ENCODE peak calls at places on chromosomes 4 and X, in six cellular contexts. C is K562, N is HCT116, Q is H1, S is HepG2, P is GM12878. F is an unnamed sample. For H3K9me3 and H3K4me1, the result is how much of the 10 kb centered on the place peaks cover.

GRCh38 chrX:12026481-12026880 is 111.8 kb upstream of the FRMPD4 start:
- DNase-seq in N (no peak), P (no peak), S (no peak), Q (no peak), C (no peak), F (no peak)

GRCh38 chr4:151031831-151032605 is 16.9 kb upstream of the LRBA start:
- DNase-seq in P (peak), C (peak), S (no peak), Q (no peak), N (no peak), F (no peak)

GRCh38 chr4:8351931-8352367 is 82.4 kb downstream of the HTRA3 start:
- DNase-seq in S (peak), C (no peak), Q (no peak), N (no peak), P (no peak), F (no peak)

GRCh38 chrX:9997524-9997923 is 30.4 kb downstream of the CLDN34 start:
- DNase-seq in P (peak), N (no peak), C (no peak), S (no peak), Q (no peak), F (no peak)

GRCh38 chrX:124338733-124339514 is 6.5 kb downstream of the TEX13D start:
- DNase-seq in Q (no peak), P (no peak), N (no peak), C (no peak), S (no peak), F (no peak)

GRCh38 chrX:31658360-31658759 is 586.5 kb upstream of the FTHL17 start:
- DNase-seq in N (no peak), Q (no peak), S (peak), P (no peak), C (peak), F (no peak)

GRCh38 chr4:111283066-111283677 is 660.3 kb upstream of the PITX2 start:
- DNase-seq in P (no peak), Q (peak), S (peak), C (peak), N (peak), F (peak)

GRCh38 chr4:73257995-73258667 is 467 bp downstream of the ANKRD17 start:
- DNase-seq in N (no peak), Q (no peak), S (peak), C (peak), P (no peak), F (no peak)

GRCh38 chrX:95666056-95666455 is 1018.6 kb upstream of the DIAPH2 start:
- DNase-seq in C (no peak), S (no peak), Q (no peak), N (no peak), P (no peak), F (no peak)

GRCh38 chr4:48831532-48832015 is 686 bp downstream of the OCIAD1 start:
- DNase-seq in Q (no peak), N (no peak), P (peak), C (no peak), S (no peak), F (no peak)

GRCh38 chrX:136310411-136310810 is 9.6 kb downstream of the ADGRG4 start:
- DNase-seq in N (no peak), S (no peak), P (no peak), Q (peak), C (peak), F (peak)

GRCh38 chrX:97842468-97843199 is 958.9 kb downstream of the RPA4 start:
- DNase-seq in C (no peak), P (no peak), Q (no peak), N (no peak), S (no peak), F (no peak)

GRCh38 chr4:161496-162284 is 37.4 kb downstream of the ZNF718 start:
- DNase-seq in C (no peak), S (no peak), P (no peak), N (no peak), Q (no peak), F (no peak)
- H3K9me3 ChIP-seq in C (under half), S (half or more), P (under half), N (under half), Q (half or more), F (half or more)

DNA sequence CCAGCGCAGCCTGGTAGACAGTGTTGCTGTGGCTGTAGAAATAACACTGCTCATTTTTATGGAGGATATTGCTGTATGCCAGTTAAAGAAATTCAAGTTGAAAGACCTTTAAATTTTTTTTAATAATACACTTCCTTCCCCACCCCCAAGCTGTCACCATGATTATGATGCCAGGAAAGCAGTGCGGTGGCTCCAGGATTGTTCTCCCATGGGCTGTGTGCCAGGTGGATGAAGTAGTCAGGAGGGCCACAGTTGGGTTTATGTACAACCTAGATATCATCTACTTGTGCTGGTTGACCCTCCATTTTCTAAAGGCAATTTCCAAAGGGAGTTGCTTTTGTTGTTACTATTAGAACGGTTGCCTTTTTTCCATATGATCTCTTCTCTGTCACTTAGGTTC is 136.6 kb downstream of the AFF1 start:
- DNase-seq in Q (no peak), S (no peak), P (no peak), N (no peak), C (no peak), F (no peak)
- H3K4me1 ChIP-seq in Q (under half), S (under half), P (under half), N (under half), C (under half), F (under half)

GRCh38 chrX:25028726-25029125 is 13.0 kb upstream of the ARX start:
- DNase-seq in P (no peak), Q (no peak), S (no peak), C (no peak), N (no peak), F (no peak)
- TF ChIP-seq ZNF274 in P (no peak), Q (no peak), S (no peak), C (no peak), N (no peak), F (no peak)

DNA sequence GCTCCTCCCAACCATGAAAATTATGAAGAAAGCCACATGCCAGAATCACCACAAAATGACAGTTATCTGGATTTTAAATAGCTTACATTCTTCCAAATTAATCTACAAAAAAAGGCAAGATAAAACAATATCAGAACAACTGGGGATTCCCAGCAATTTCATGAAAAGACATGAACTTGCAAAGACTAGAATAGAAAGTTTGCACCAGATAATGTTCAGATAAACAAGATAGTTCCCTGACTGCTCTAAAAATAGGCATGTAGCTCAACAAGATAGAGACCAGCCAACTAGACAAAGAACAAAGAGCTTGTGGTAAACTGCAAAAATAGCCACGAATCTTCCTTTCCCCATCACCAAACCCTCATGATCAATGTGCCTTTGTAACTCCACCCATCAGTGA is 30.3 kb upstream of the DDX53 start:
- DNase-seq in S (no peak), P (no peak), N (no peak), C (no peak), Q (no peak), F (no peak)
- H3K9me3 ChIP-seq in S (under half), P (under half), N (under half), C (under half), Q (under half), F (under half)

GRCh38 chr4:55887594-55887993 is 34.1 kb downstream of the EXOC1 start:
- DNase-seq in P (no peak), C (no peak), S (no peak), Q (no peak), N (no peak), F (no peak)
- H3K4me1 ChIP-seq in P (under half), C (under half), S (under half), Q (under half), N (under half), F (under half)

GRCh38 chr4:77072195-77072753 is 3.5 kb downstream of the CCNI start:
- DNase-seq in S (peak), Q (no peak), N (no peak), P (no peak), C (no peak), F (no peak)
- TF ChIP-seq ZNF274 in S (no peak), Q (no peak), N (no peak), P (no peak), C (no peak), F (no peak)

DNA sequence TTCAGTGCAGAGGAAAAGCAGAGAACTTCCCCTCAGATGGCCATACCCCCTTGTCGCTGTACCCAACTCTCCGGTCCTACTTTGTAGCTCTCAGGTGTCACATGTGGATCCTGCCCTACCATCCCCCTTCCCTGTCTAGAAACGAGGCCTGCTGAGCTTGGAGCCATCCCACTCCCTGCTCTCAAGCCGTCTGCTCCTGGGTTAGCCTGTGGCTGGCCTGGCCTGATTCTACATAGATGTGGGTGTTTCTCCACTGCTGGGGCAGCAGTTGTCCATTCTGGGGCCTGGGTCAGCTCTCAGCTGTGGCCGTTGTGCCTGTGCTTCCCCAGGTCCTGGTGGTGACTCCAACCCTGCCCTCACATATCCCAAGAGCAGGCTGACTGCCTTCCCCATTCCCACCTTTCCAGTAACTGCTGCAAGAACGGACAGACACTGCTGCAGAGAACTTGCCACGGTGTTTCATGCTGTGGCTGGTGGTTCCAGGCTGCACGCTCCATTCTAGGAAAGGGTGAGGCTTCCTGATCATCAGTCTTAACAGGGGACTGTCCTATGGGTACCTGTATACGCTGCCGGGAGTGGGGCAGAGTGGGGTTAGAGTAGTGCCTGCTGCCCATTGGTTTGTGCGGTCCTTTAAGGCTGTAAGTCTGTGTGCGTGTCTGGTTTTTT is 3.6 kb downstream of the IL9R start:
- DNase-seq in S (no peak), Q (no peak), P (no peak), C (peak), N (no peak), F (no peak)
- H3K9me3 ChIP-seq in S (under half), Q (half or more), P (under half), C (under half), N (under half), F (under half)

GRCh38 chrX:129772796-129773431 is 6.8 kb upstream of the SASH3 start:
- DNase-seq in S (no peak), C (no peak), N (no peak), P (peak), Q (no peak), F (no peak)
- H3K4me1 ChIP-seq in S (half or more), C (under half), N (under half), P (half or more), Q (under half), F (under half)

DNA sequence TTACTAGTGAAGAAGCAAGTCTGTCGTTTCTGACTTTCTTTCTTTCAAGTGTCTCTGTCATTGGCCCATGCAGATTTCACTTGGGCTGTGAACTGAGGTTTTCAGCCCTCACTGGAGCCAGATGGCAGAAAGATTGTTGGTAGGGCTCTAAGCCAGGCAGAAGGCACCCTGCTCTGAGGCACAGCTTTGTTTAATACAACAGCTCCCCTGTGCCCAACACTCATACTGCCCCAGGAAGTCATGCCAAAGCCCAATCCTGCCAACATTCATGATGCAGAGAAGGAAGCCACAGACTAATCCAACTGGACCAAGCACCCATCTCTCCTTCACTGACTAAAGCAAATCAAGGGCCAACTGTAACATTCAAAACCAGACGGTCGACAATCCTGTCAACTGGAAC is 117.1 kb upstream of the FRG1 start:
- DNase-seq in P (no peak), Q (no peak), S (no peak), C (no peak), N (no peak), F (no peak)
- TF ChIP-seq ZNF274 in P (no peak), Q (no peak), S (no peak), C (no peak), N (no peak), F (no peak)

GRCh38 chrX:19539665-19540064 is 24.4 kb upstream of the MAP3K15 start:
- DNase-seq in N (no peak), Q (no peak), S (no peak), P (no peak), C (no peak), F (no peak)

GRCh38 chrX:19541931-19542330 is 26.6 kb upstream of the MAP3K15 start:
- DNase-seq in P (no peak), Q (no peak), N (no peak), C (no peak), S (no peak), F (no peak)

GRCh38 chrX:19543020-19543715 is 27.9 kb upstream of the MAP3K15 start:
- DNase-seq in Q (no peak), C (no peak), S (no peak), N (no peak), P (no peak), F (no peak)

GRCh38 chrX:19541196-19541595 is 25.9 kb upstream of the MAP3K15 start:
- DNase-seq in Q (no peak), C (no peak), P (no peak), N (no peak), S (no peak), F (no peak)

GRCh38 chrX:19540076-19540475 is 24.8 kb upstream of the MAP3K15 start:
- DNase-seq in S (no peak), P (no peak), N (no peak), Q (no peak), C (no peak), F (no peak)
- H3K9me3 ChIP-seq in S (under half), P (under half), N (under half), Q (under half), C (under half), F (under half)